ENCODE peak calls at places on chromosomes 3 and 15, in ten cellular contexts. One of them, this sample, is unnamed.

GRCh38 chr15:40769310-40770146 is at the start of gene C15orf62:
- DNase-seq in ovary: peak; percentile 47
- DNase-seq in HepG2: no peak
- DNase-seq in brain microvascular endothelial cell: no peak
- DNase-seq in stomach: peak; percentile 73
- DNase-seq in Karpas-422: peak; percentile 99
- DNase-seq in left ventricle myocardium inferior: no peak
- DNase-seq in IMR-90: peak; percentile 31
- DNase-seq in WERI-Rb-1: no peak
- DNase-seq in heart left ventricle: no peak
- DNase-seq in this sample: peak; percentile 79

GRCh38 chr3:5057857-5058324 is 64.2 kb upstream of the ARL8B start:
- DNase-seq in ovary: peak; percentile 84
- DNase-seq in HepG2: peak; percentile 60
- DNase-seq in brain microvascular endothelial cell: peak; percentile 90
- DNase-seq in stomach: peak; percentile 78
- DNase-seq in Karpas-422: peak; percentile 87
- DNase-seq in left ventricle myocardium inferior: peak; percentile 74
- DNase-seq in IMR-90: peak; percentile 85
- DNase-seq in WERI-Rb-1: peak; percentile 80
- DNase-seq in heart left ventricle: no peak
- DNase-seq in this sample: peak; percentile 84

GRCh38 chr3:138684411-138684810 is 75.8 kb downstream of the FAIM start:
- DNase-seq in ovary: no peak
- DNase-seq in HepG2: no peak
- DNase-seq in brain microvascular endothelial cell: no peak
- DNase-seq in stomach: no peak
- DNase-seq in Karpas-422: no peak
- DNase-seq in left ventricle myocardium inferior: no peak
- DNase-seq in IMR-90: no peak
- DNase-seq in WERI-Rb-1: peak; percentile 64
- DNase-seq in heart left ventricle: no peak
- DNase-seq in this sample: no peak

GRCh38 chr15:85621096-85621495 is 173.6 kb downstream of the KLHL25 start:
- DNase-seq in ovary: no peak
- DNase-seq in HepG2: no peak
- DNase-seq in brain microvascular endothelial cell: no peak
- DNase-seq in stomach: no peak
- DNase-seq in Karpas-422: no peak
- DNase-seq in left ventricle myocardium inferior: no peak
- DNase-seq in IMR-90: no peak
- DNase-seq in WERI-Rb-1: no peak
- DNase-seq in heart left ventricle: no peak
- DNase-seq in this sample: no peak

GRCh38 chr15:25989327-25989726 is 126.2 kb upstream of the ATP10A start:
- DNase-seq in ovary: no peak
- DNase-seq in HepG2: no peak
- DNase-seq in brain microvascular endothelial cell: no peak
- DNase-seq in stomach: no peak
- DNase-seq in Karpas-422: no peak
- DNase-seq in left ventricle myocardium inferior: no peak
- DNase-seq in IMR-90: no peak
- DNase-seq in WERI-Rb-1: no peak
- DNase-seq in heart left ventricle: no peak
- DNase-seq in this sample: no peak

GRCh38 chr3:117736851-117737250 is 1027.3 kb downstream of the TUSC7 start:
- DNase-seq in ovary: no peak
- DNase-seq in HepG2: no peak
- DNase-seq in brain microvascular endothelial cell: no peak
- DNase-seq in stomach: no peak
- DNase-seq in Karpas-422: no peak
- DNase-seq in left ventricle myocardium inferior: no peak
- DNase-seq in IMR-90: peak; percentile 57
- DNase-seq in WERI-Rb-1: no peak
- DNase-seq in heart left ventricle: no peak
- DNase-seq in this sample: no peak

GRCh38 chr3:128453521-128454309 is 13.0 kb downstream of the DNAJB8 start:
- DNase-seq in ovary: no peak
- DNase-seq in HepG2: no peak
- DNase-seq in brain microvascular endothelial cell: no peak
- DNase-seq in stomach: no peak
- DNase-seq in Karpas-422: no peak
- DNase-seq in left ventricle myocardium inferior: no peak
- DNase-seq in IMR-90: no peak
- DNase-seq in WERI-Rb-1: no peak
- DNase-seq in heart left ventricle: peak; percentile 46
- DNase-seq in this sample: no peak

GRCh38 chr15:91146728-91147127 is 46.7 kb downstream of the SV2B start:
- DNase-seq in ovary: no peak
- DNase-seq in HepG2: no peak
- DNase-seq in brain microvascular endothelial cell: no peak
- DNase-seq in stomach: no peak
- DNase-seq in Karpas-422: no peak
- DNase-seq in left ventricle myocardium inferior: no peak
- DNase-seq in IMR-90: no peak
- DNase-seq in WERI-Rb-1: no peak
- DNase-seq in heart left ventricle: no peak
- DNase-seq in this sample: no peak

DNA sequence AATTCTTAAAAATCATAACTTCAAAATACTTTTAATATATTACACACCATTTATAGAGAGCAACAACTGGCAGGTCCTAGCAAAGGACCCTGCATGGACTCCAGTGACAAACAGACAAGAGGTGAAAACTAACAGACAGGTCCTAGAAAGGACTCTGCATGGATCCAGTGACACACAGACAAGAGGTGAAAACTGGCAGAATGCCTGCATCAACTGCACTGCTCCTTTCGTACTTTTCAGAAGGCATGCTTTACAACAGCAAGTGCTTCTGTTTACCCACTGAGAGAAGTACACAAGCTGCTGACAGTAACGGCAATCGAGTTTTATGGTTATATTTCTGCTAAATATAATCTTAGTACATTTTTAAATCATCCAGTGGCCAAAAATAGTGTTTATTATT is 24.3 kb upstream of the GP5 start:
- DNase-seq in ovary: no peak
- DNase-seq in HepG2: no peak
- DNase-seq in brain microvascular endothelial cell: no peak
- DNase-seq in stomach: no peak
- DNase-seq in Karpas-422: no peak
- DNase-seq in left ventricle myocardium inferior: no peak
- DNase-seq in IMR-90: peak; percentile 16
- DNase-seq in WERI-Rb-1: no peak
- DNase-seq in heart left ventricle: no peak
- DNase-seq in this sample: no peak
- H3K36me3 ChIP-seq in ovary: no peaks in the 10 kb centered on the region
- H3K36me3 ChIP-seq in HepG2: peaks cover 66% of the 10 kb centered on the region
- H3K36me3 ChIP-seq in brain microvascular endothelial cell: peaks cover 51% of the 10 kb centered on the region
- H3K36me3 ChIP-seq in stomach: peaks cover 62% of the 10 kb centered on the region
- H3K36me3 ChIP-seq in Karpas-422: peaks cover 77% of the 10 kb centered on the region
- H3K36me3 ChIP-seq in left ventricle myocardium inferior: peaks cover 63% of the 10 kb centered on the region
- H3K36me3 ChIP-seq in IMR-90: peaks cover 32% of the 10 kb centered on the region
- H3K36me3 ChIP-seq in WERI-Rb-1: peaks cover 10% of the 10 kb centered on the region
- H3K36me3 ChIP-seq in heart left ventricle: peaks cover 93% of the 10 kb centered on the region
- H3K36me3 ChIP-seq in this sample: peaks cover 6% of the 10 kb centered on the region

GRCh38 chr3:189304465-189305341 is 132.9 kb downstream of the TPRG1 start:
- DNase-seq in ovary: no peak
- DNase-seq in HepG2: no peak
- DNase-seq in brain microvascular endothelial cell: no peak
- DNase-seq in stomach: peak; percentile 93
- DNase-seq in Karpas-422: no peak
- DNase-seq in left ventricle myocardium inferior: no peak
- DNase-seq in IMR-90: no peak
- DNase-seq in WERI-Rb-1: no peak
- DNase-seq in heart left ventricle: no peak
- DNase-seq in this sample: peak; percentile 67
- H3K27ac ChIP-seq in ovary: no peak overlapping the region
- H3K27ac ChIP-seq in HepG2: no peak overlapping the region
- H3K27ac ChIP-seq in brain microvascular endothelial cell: no peak overlapping the region
- H3K27ac ChIP-seq in stomach: peak overlapping the region; percentile 85
- H3K27ac ChIP-seq in Karpas-422: no peak overlapping the region
- H3K27ac ChIP-seq in left ventricle myocardium inferior: no peak overlapping the region
- H3K27ac ChIP-seq in IMR-90: no peak overlapping the region
- H3K27ac ChIP-seq in WERI-Rb-1: no peak overlapping the region
- H3K27ac ChIP-seq in heart left ventricle: no peak overlapping the region
- H3K27ac ChIP-seq in this sample: peak overlapping the region; percentile 65

GRCh38 chr15:48595988-48596387 is 49.5 kb downstream of the FBN1 start:
- DNase-seq in ovary: no peak
- DNase-seq in HepG2: no peak
- DNase-seq in brain microvascular endothelial cell: no peak
- DNase-seq in stomach: no peak
- DNase-seq in Karpas-422: no peak
- DNase-seq in left ventricle myocardium inferior: no peak
- DNase-seq in IMR-90: no peak
- DNase-seq in WERI-Rb-1: no peak
- DNase-seq in heart left ventricle: no peak
- DNase-seq in this sample: no peak

GRCh38 chr15:48596415-48596814 is 49.1 kb downstream of the FBN1 start:
- DNase-seq in ovary: no peak
- DNase-seq in HepG2: no peak
- DNase-seq in brain microvascular endothelial cell: no peak
- DNase-seq in stomach: no peak
- DNase-seq in Karpas-422: no peak
- DNase-seq in left ventricle myocardium inferior: no peak
- DNase-seq in IMR-90: no peak
- DNase-seq in WERI-Rb-1: no peak
- DNase-seq in heart left ventricle: no peak
- DNase-seq in this sample: no peak

GRCh38 chr15:48592929-48593328 is 52.6 kb downstream of the FBN1 start:
- DNase-seq in ovary: no peak
- DNase-seq in HepG2: no peak
- DNase-seq in brain microvascular endothelial cell: no peak
- DNase-seq in stomach: no peak
- DNase-seq in Karpas-422: no peak
- DNase-seq in left ventricle myocardium inferior: no peak
- DNase-seq in IMR-90: no peak
- DNase-seq in WERI-Rb-1: no peak
- DNase-seq in heart left ventricle: no peak
- DNase-seq in this sample: no peak

GRCh38 chr15:48601095-48601494 is 44.4 kb downstream of the FBN1 start:
- DNase-seq in ovary: no peak
- DNase-seq in HepG2: no peak
- DNase-seq in brain microvascular endothelial cell: no peak
- DNase-seq in stomach: no peak
- DNase-seq in Karpas-422: no peak
- DNase-seq in left ventricle myocardium inferior: no peak
- DNase-seq in IMR-90: no peak
- DNase-seq in WERI-Rb-1: peak; percentile 9
- DNase-seq in heart left ventricle: no peak
- DNase-seq in this sample: no peak

GRCh38 chr15:48596841-48597240 is 48.7 kb downstream of the FBN1 start:
- DNase-seq in ovary: no peak
- DNase-seq in HepG2: no peak
- DNase-seq in brain microvascular endothelial cell: no peak
- DNase-seq in stomach: no peak
- DNase-seq in Karpas-422: no peak
- DNase-seq in left ventricle myocardium inferior: no peak
- DNase-seq in IMR-90: no peak
- DNase-seq in WERI-Rb-1: no peak
- DNase-seq in heart left ventricle: no peak
- DNase-seq in this sample: no peak
- H3K36me3 ChIP-seq in ovary: no peaks in the 10 kb centered on the region
- H3K36me3 ChIP-seq in HepG2: no peaks in the 10 kb centered on the region
- H3K36me3 ChIP-seq in brain microvascular endothelial cell: peaks cover 80% of the 10 kb centered on the region
- H3K36me3 ChIP-seq in stomach: peaks cover 12% of the 10 kb centered on the region
- H3K36me3 ChIP-seq in Karpas-422: no peaks in the 10 kb centered on the region
- H3K36me3 ChIP-seq in left ventricle myocardium inferior: peaks cover 11% of the 10 kb centered on the region
- H3K36me3 ChIP-seq in IMR-90: peaks cover 29% of the 10 kb centered on the region
- H3K36me3 ChIP-seq in WERI-Rb-1: no peaks in the 10 kb centered on the region
- H3K36me3 ChIP-seq in heart left ventricle: peaks cover 50% of the 10 kb centered on the region
- H3K36me3 ChIP-seq in this sample: no peaks in the 10 kb centered on the region

DNA sequence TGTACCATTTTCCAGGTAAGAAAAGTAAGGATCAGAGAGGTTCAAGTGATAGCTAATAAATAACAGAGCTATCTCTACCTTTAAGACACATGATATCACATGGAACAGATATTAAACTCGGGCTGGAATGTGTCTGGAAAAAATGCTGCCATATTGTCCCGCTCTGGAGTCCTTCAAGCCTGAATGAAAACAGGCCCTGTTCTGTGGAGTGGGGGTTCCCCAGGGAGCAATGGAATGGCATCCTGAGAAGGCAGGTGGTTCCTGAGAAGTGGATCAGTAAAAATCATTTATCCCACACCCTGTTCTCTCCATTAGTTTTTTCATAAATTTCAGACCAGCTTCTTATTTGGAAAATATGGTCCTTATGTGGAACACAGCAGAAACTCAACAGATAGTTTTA is 57.3 kb upstream of the PRTG start:
- DNase-seq in ovary: no peak
- DNase-seq in HepG2: no peak
- DNase-seq in brain microvascular endothelial cell: no peak
- DNase-seq in stomach: no peak
- DNase-seq in Karpas-422: no peak
- DNase-seq in left ventricle myocardium inferior: no peak
- DNase-seq in IMR-90: no peak
- DNase-seq in WERI-Rb-1: no peak
- DNase-seq in heart left ventricle: no peak
- DNase-seq in this sample: no peak
- H3K27ac ChIP-seq in ovary: no peak overlapping the region
- H3K27ac ChIP-seq in HepG2: no peak overlapping the region
- H3K27ac ChIP-seq in brain microvascular endothelial cell: no peak overlapping the region
- H3K27ac ChIP-seq in stomach: no peak overlapping the region
- H3K27ac ChIP-seq in Karpas-422: no peak overlapping the region
- H3K27ac ChIP-seq in left ventricle myocardium inferior: no peak overlapping the region
- H3K27ac ChIP-seq in IMR-90: no peak overlapping the region
- H3K27ac ChIP-seq in WERI-Rb-1: no peak overlapping the region
- H3K27ac ChIP-seq in heart left ventricle: no peak overlapping the region
- H3K27ac ChIP-seq in this sample: no peak overlapping the region

This sample was measured in small intestine.